ENCODE peak calls at places on chromosome 3, in seven cellular contexts. F is stimulated activated CD8-positive, alpha-beta memory T cell treated with anti-CD3 and anti-CD28 coated beads, Interleukin-2, amount 100 ng/mL, for 48 hours; E is fibroblast of lung; U is Peyer's patch; R is amygdala; I is T47D; V is stimulated activated CD4-positive, alpha-beta T cell treated with anti-CD3 and anti-CD28 coated beads, TNF-alpha, amount 100 ng/mL, for 1 hour. A is an unnamed sample.

GRCh38 chr3:34108976-34109375 is 310.5 kb downstream of the PDCD6IP start:
- DNase-seq in F (no peak), E (no peak), U (no peak), R (no peak), I (no peak), V (no peak), A (no peak)

GRCh38 chr3:38346584-38347410 is at the start of gene XYLB:
- DNase-seq in F (peak; percentile 76), E (peak; percentile 76), U (peak; percentile 71), R (peak; percentile 79), I (peak; percentile 96), V (peak; percentile 65), A (peak; percentile 81)

GRCh38 chr3:57298041-57298440 is 5.6 kb upstream of the ASB14 start:
- DNase-seq in F (no peak), E (peak; percentile 56), U (no peak), R (no peak), I (no peak), V (no peak), A (no peak)

GRCh38 chr3:18778602-18779001 is 353.5 kb upstream of the SATB1 start:
- DNase-seq in F (no peak), E (no peak), U (no peak), R (no peak), I (no peak), V (no peak), A (no peak)

GRCh38 chr3:33372218-33373081 is 67.8 kb downstream of the UBP1 start:
- DNase-seq in F (peak; percentile 4), E (peak; percentile 78), U (no peak), R (no peak), I (peak; percentile 7), V (peak; percentile 3), A (peak; percentile 27)

GRCh38 chr3:20215636-20216035 is 29.6 kb upstream of the SGO1 start:
- DNase-seq in F (no peak), E (no peak), U (no peak), R (no peak), I (no peak), V (no peak), A (no peak)

GRCh38 chr3:170356596-170357175 is 829 bp upstream of the SKIL start:
- DNase-seq in F (peak; percentile 36), E (peak; percentile 78), U (peak; percentile 69), R (peak; percentile 61), I (peak; percentile 58), V (peak; percentile 38), A (peak; percentile 83)

GRCh38 chr3:6425289-6425820 is 435.6 kb upstream of the GRM7 start:
- DNase-seq in F (no peak), E (no peak), U (no peak), R (no peak), I (no peak), V (no peak), A (no peak)

GRCh38 chr3:141561426-141562034 is 74.7 kb downstream of the RASA2 start:
- DNase-seq in F (no peak), E (peak; percentile 54), U (peak; percentile 28), R (no peak), I (no peak), V (no peak), A (peak; percentile 47)

GRCh38 chr3:35965908-35966307 is 326.6 kb downstream of the ARPP21 start:
- DNase-seq in F (no peak), E (peak; percentile 44), U (no peak), R (no peak), I (peak; percentile 21), V (no peak), A (no peak)

GRCh38 chr3:46893763-46894162 is 16.2 kb downstream of the PTH1R start:
- DNase-seq in F (no peak), E (no peak), U (no peak), R (no peak), I (no peak), V (no peak), A (no peak)